ENCODE peak calls at places on chromosomes 16 and 17, in seven cellular contexts. One of them, this sample, is unnamed.

GRCh38 chr17:732788-733720 is 658 bp downstream of the TLCD3A start:
- DNase-seq in HCT116: no peak
- DNase-seq in A549: no peak
- DNase-seq in HepG2: no peak
- DNase-seq in GM12878: no peak
- DNase-seq in IMR-90: peak
- DNase-seq in K562: no peak
- DNase-seq in this sample: peak

GRCh38 chr17:21676281-21677111 is 15.8 kb upstream of the KCNJ18 start:
- DNase-seq in A549: no peak
- DNase-seq in K562: no peak
- DNase-seq in IMR-90: no peak
- DNase-seq in GM12878: no peak
- DNase-seq in HCT116: no peak
- DNase-seq in HepG2: no peak
- DNase-seq in this sample: no peak

GRCh38 chr17:65756760-65757159 is 195.3 kb upstream of the AXIN2 start:
- DNase-seq in K562: no peak
- DNase-seq in HCT116: no peak
- DNase-seq in HepG2: peak
- DNase-seq in A549: no peak
- DNase-seq in GM12878: no peak
- DNase-seq in IMR-90: no peak
- DNase-seq in this sample: no peak

GRCh38 chr17:56257075-56257474 is 103.8 kb downstream of the ANKFN1 start:
- DNase-seq in HepG2: no peak
- DNase-seq in IMR-90: no peak
- DNase-seq in HCT116: no peak
- DNase-seq in A549: no peak
- DNase-seq in K562: no peak
- DNase-seq in GM12878: no peak
- DNase-seq in this sample: no peak

GRCh38 chr16:30652718-30653117 is 2.0 kb downstream of the PRR14 start:
- DNase-seq in A549: no peak
- DNase-seq in HCT116: no peak
- DNase-seq in K562: no peak
- DNase-seq in HepG2: no peak
- DNase-seq in IMR-90: no peak
- DNase-seq in GM12878: no peak
- DNase-seq in this sample: no peak

GRCh38 chr17:66190738-66191606 is 961 bp downstream of the CEP112 start:
- DNase-seq in IMR-90: peak
- DNase-seq in A549: peak
- DNase-seq in HepG2: peak
- DNase-seq in K562: no peak
- DNase-seq in HCT116: no peak
- DNase-seq in GM12878: no peak
- DNase-seq in this sample: no peak

GRCh38 chr16:79870016-79870886 is 269.7 kb upstream of the MAF start:
- DNase-seq in IMR-90: no peak
- DNase-seq in A549: no peak
- DNase-seq in HepG2: no peak
- DNase-seq in HCT116: no peak
- DNase-seq in GM12878: no peak
- DNase-seq in K562: no peak
- DNase-seq in this sample: no peak

GRCh38 chr17:67452681-67453554 is 75.8 kb downstream of the PITPNC1 start:
- DNase-seq in HepG2: no peak
- DNase-seq in A549: no peak
- DNase-seq in IMR-90: no peak
- DNase-seq in GM12878: peak
- DNase-seq in HCT116: no peak
- DNase-seq in K562: no peak
- DNase-seq in this sample: no peak

GRCh38 chr17:44797809-44798208 is 32.3 kb downstream of the GJC1 start:
- DNase-seq in GM12878: no peak
- DNase-seq in IMR-90: peak
- DNase-seq in HCT116: no peak
- DNase-seq in K562: no peak
- DNase-seq in HepG2: no peak
- DNase-seq in A549: no peak
- DNase-seq in this sample: no peak

GRCh38 chr17:38572665-38573365 is 32.9 kb downstream of the SRCIN1 start:
- DNase-seq in HCT116: no peak
- DNase-seq in GM12878: no peak
- DNase-seq in K562: peak
- DNase-seq in HepG2: no peak
- DNase-seq in IMR-90: no peak
- DNase-seq in A549: peak
- DNase-seq in this sample: no peak

GRCh38 chr17:39666231-39666600 is 1.1 kb downstream of the TCAP start:
- DNase-seq in K562: no peak
- DNase-seq in A549: no peak
- DNase-seq in HepG2: no peak
- DNase-seq in GM12878: no peak
- DNase-seq in HCT116: no peak
- DNase-seq in IMR-90: no peak
- DNase-seq in this sample: no peak

GRCh38 chr17:65055708-65056638 is 567 bp downstream of the GNA13 start:
- DNase-seq in A549: peak
- DNase-seq in HCT116: peak
- DNase-seq in HepG2: peak
- DNase-seq in IMR-90: peak
- DNase-seq in K562: peak
- DNase-seq in GM12878: no peak
- DNase-seq in this sample: no peak

GRCh38 chr17:228223-228615 is 46.8 kb upstream of the DOC2B start:
- DNase-seq in GM12878: no peak
- DNase-seq in IMR-90: no peak
- DNase-seq in K562: no peak
- DNase-seq in HepG2: no peak
- DNase-seq in HCT116: no peak
- DNase-seq in A549: no peak
- DNase-seq in this sample: no peak

GRCh38 chr17:68740555-68741447 is 139.6 kb upstream of the FAM20A start:
- DNase-seq in K562: no peak
- DNase-seq in HCT116: no peak
- DNase-seq in HepG2: no peak
- DNase-seq in GM12878: no peak
- DNase-seq in IMR-90: no peak
- DNase-seq in A549: peak
- DNase-seq in this sample: no peak

GRCh38 chr17:338442-339192 is 14.0 kb downstream of the RPH3AL start:
- DNase-seq in GM12878: no peak
- DNase-seq in K562: no peak
- DNase-seq in HepG2: peak
- DNase-seq in A549: no peak
- DNase-seq in HCT116: no peak
- DNase-seq in IMR-90: no peak
- DNase-seq in this sample: no peak

GRCh38 chr17:14270508-14270907 is 30.4 kb upstream of the HS3ST3B1 start:
- DNase-seq in HCT116: no peak
- DNase-seq in HepG2: no peak
- DNase-seq in GM12878: no peak
- DNase-seq in K562: no peak
- DNase-seq in A549: no peak
- DNase-seq in IMR-90: no peak
- DNase-seq in this sample: no peak

GRCh38 chr16:9521749-9522370 is 430.4 kb downstream of the HAPSTR1 start:
- DNase-seq in HepG2: peak
- DNase-seq in K562: no peak
- DNase-seq in GM12878: no peak
- DNase-seq in HCT116: no peak
- DNase-seq in A549: no peak
- DNase-seq in IMR-90: no peak
- DNase-seq in this sample: no peak

GRCh38 chr16:30882429-30883310 is 11.2 kb downstream of the BCL7C start:
- DNase-seq in A549: no peak
- DNase-seq in GM12878: no peak
- DNase-seq in K562: no peak
- DNase-seq in HepG2: no peak
- DNase-seq in HCT116: no peak
- DNase-seq in IMR-90: no peak
- DNase-seq in this sample: no peak

GRCh38 chr16:89155851-89156739 is 15.5 kb upstream of the CDH15 start:
- DNase-seq in HCT116: no peak
- DNase-seq in K562: no peak
- DNase-seq in GM12878: no peak
- DNase-seq in HepG2: no peak
- DNase-seq in A549: no peak
- DNase-seq in IMR-90: no peak
- DNase-seq in this sample: no peak

GRCh38 chr16:30028438-30029093 is 2.5 kb downstream of the TLCD3B start:
- DNase-seq in HepG2: no peak
- DNase-seq in GM12878: no peak
- DNase-seq in HCT116: no peak
- DNase-seq in A549: no peak
- DNase-seq in IMR-90: no peak
- DNase-seq in K562: peak
- DNase-seq in this sample: no peak

GRCh38 chr17:50518265-50519023 is 10.2 kb downstream of the MYCBPAP start:
- DNase-seq in A549: no peak
- DNase-seq in HCT116: no peak
- DNase-seq in IMR-90: no peak
- DNase-seq in HepG2: peak
- DNase-seq in K562: no peak
- DNase-seq in GM12878: no peak
- DNase-seq in this sample: no peak

GRCh38 chr17:78797213-78797612 is 15.1 kb upstream of the CYTH1 start:
- DNase-seq in K562: no peak
- DNase-seq in GM12878: no peak
- DNase-seq in HepG2: no peak
- DNase-seq in IMR-90: no peak
- DNase-seq in HCT116: no peak
- DNase-seq in A549: no peak
- DNase-seq in this sample: no peak

GRCh38 chr17:78797691-78798585 is 15.9 kb upstream of the CYTH1 start:
- DNase-seq in HepG2: no peak
- DNase-seq in A549: no peak
- DNase-seq in IMR-90: no peak
- DNase-seq in K562: no peak
- DNase-seq in GM12878: no peak
- DNase-seq in HCT116: no peak
- DNase-seq in this sample: no peak

GRCh38 chr17:78796134-78796900 is 14.2 kb upstream of the CYTH1 start:
- DNase-seq in GM12878: no peak
- DNase-seq in K562: no peak
- DNase-seq in HCT116: no peak
- DNase-seq in A549: no peak
- DNase-seq in IMR-90: no peak
- DNase-seq in HepG2: no peak
- DNase-seq in this sample: no peak

GRCh38 chr17:78800132-78800931 is 18.3 kb upstream of the CYTH1 start:
- DNase-seq in HepG2: no peak
- DNase-seq in IMR-90: no peak
- DNase-seq in HCT116: no peak
- DNase-seq in A549: no peak
- DNase-seq in GM12878: no peak
- DNase-seq in K562: no peak
- DNase-seq in this sample: no peak

GRCh38 chr17:78798695-78799559 is 16.9 kb upstream of the CYTH1 start:
- DNase-seq in GM12878: no peak
- DNase-seq in A549: no peak
- DNase-seq in HepG2: peak
- DNase-seq in HCT116: no peak
- DNase-seq in K562: no peak
- DNase-seq in IMR-90: peak
- DNase-seq in this sample: no peak
- TF ChIP-seq CEBPB in GM12878: no peak
- TF ChIP-seq CEBPB in A549: no peak
- TF ChIP-seq CEBPB in HepG2: no peak
- TF ChIP-seq CEBPB in HCT116: no peak
- TF ChIP-seq CEBPB in K562: no peak
- TF ChIP-seq CEBPB in IMR-90: no peak
- TF ChIP-seq CEBPB in this sample: no peak

GRCh38 chr17:32385971-32386370 is 36.0 kb downstream of the ZNF207 start:
- DNase-seq in HCT116: no peak
- DNase-seq in GM12878: no peak
- DNase-seq in IMR-90: no peak
- DNase-seq in A549: no peak
- DNase-seq in HepG2: no peak
- DNase-seq in K562: no peak
- DNase-seq in this sample: no peak
- TF ChIP-seq CEBPB in HCT116: no peak
- TF ChIP-seq CEBPB in GM12878: no peak
- TF ChIP-seq CEBPB in IMR-90: no peak
- TF ChIP-seq CEBPB in A549: no peak
- TF ChIP-seq CEBPB in HepG2: no peak
- TF ChIP-seq CEBPB in K562: no peak
- TF ChIP-seq CEBPB in this sample: no peak

GRCh38 chr17:30297715-30298114 is 6.0 kb upstream of the BLMH start:
- DNase-seq in A549: no peak
- DNase-seq in K562: no peak
- DNase-seq in HCT116: no peak
- DNase-seq in HepG2: no peak
- DNase-seq in IMR-90: no peak
- DNase-seq in GM12878: no peak
- DNase-seq in this sample: no peak
- TF ChIP-seq CEBPB in A549: no peak
- TF ChIP-seq CEBPB in K562: no peak
- TF ChIP-seq CEBPB in HCT116: no peak
- TF ChIP-seq CEBPB in HepG2: no peak
- TF ChIP-seq CEBPB in IMR-90: no peak
- TF ChIP-seq CEBPB in GM12878: no peak
- TF ChIP-seq CEBPB in this sample: no peak

GRCh38 chr16:67481561-67482259 is 753 bp upstream of the ATP6V0D1 start:
- DNase-seq in HepG2: peak
- DNase-seq in IMR-90: peak
- DNase-seq in A549: no peak
- DNase-seq in HCT116: no peak
- DNase-seq in K562: no peak
- DNase-seq in GM12878: no peak
- DNase-seq in this sample: no peak
- TF ChIP-seq CEBPB in HepG2: no peak
- TF ChIP-seq CEBPB in IMR-90: no peak
- TF ChIP-seq CEBPB in A549: no peak
- TF ChIP-seq CEBPB in HCT116: no peak
- TF ChIP-seq CEBPB in K562: no peak
- TF ChIP-seq CEBPB in GM12878: no peak
- TF ChIP-seq CEBPB in this sample: no peak

This sample was measured in H1.